ENCODE peak calls at places on chromosomes 12 and 14, in seven cellular contexts. H, R, O, S, D, B and J are unnamed samples.

GRCh38 chr14:79077096-79077495 is 906.9 kb downstream of the NRXN3 start:
- DNase-seq in H (no peak), R (no peak), O (no peak), S (no peak), D (no peak), B (no peak), J (no peak)

GRCh38 chr14:95258156-95258555 is 61.6 kb downstream of the CLMN start:
- DNase-seq in H (no peak), R (no peak), O (no peak), S (no peak), D (no peak), B (no peak), J (no peak)

GRCh38 chr12:116693259-116694227 is 44.3 kb downstream of the SPRING1 start:
- DNase-seq in H (no peak), R (peak), O (no peak), S (no peak), D (no peak), B (no peak), J (peak)

GRCh38 chr14:105528859-105529505 is 2.6 kb downstream of the TMEM121 start:
- DNase-seq in H (no peak), R (peak), O (no peak), S (no peak), D (no peak), B (no peak), J (no peak)

GRCh38 chr12:44780221-44780770 is 95.8 kb downstream of the NELL2 start:
- DNase-seq in H (no peak), R (no peak), O (no peak), S (no peak), D (no peak), B (no peak), J (no peak)

GRCh38 chr14:85444685-85445084 is 85.3 kb upstream of the FLRT2 start:
- DNase-seq in H (no peak), R (no peak), O (peak), S (no peak), D (no peak), B (no peak), J (peak)

GRCh38 chr14:32350020-32350419 is 20.9 kb downstream of the AKAP6 start:
- DNase-seq in H (no peak), R (no peak), O (no peak), S (no peak), D (no peak), B (no peak), J (no peak)

GRCh38 chr14:66508846-66509621 is 1.1 kb downstream of the GPHN start:
- DNase-seq in H (no peak), R (peak), O (peak), S (peak), D (peak), B (peak), J (no peak)

GRCh38 chr12:11810160-11810559 is 160.7 kb downstream of the ETV6 start:
- DNase-seq in H (no peak), R (no peak), O (no peak), S (no peak), D (no peak), B (no peak), J (no peak)

GRCh38 chr12:100077367-100077766 is 65.3 kb downstream of the BLTP3B start:
- DNase-seq in H (peak), R (no peak), O (peak), S (no peak), D (no peak), B (no peak), J (no peak)